ENCODE peak calls at places on chromosome 3, in eight cellular contexts. X, Q, M, T, N, C, U and K are unnamed samples.

GRCh38 chr3:23900744-23901143 is 16.0 kb downstream of the NKIRAS1 start:
- DNase-seq in Q (no peak), X (no peak), U (no peak), M (no peak), T (no peak), N (no peak), C (no peak), K (no peak)

GRCh38 chr3:152683521-152683999 is 151.4 kb upstream of the P2RY1 start:
- DNase-seq in N (no peak), U (no peak), C (no peak), M (no peak), T (no peak), Q (no peak), X (no peak), K (no peak)

GRCh38 chr3:30319713-30320112 is 286.7 kb upstream of the TGFBR2 start:
- DNase-seq in U (peak; percentile 43), M (no peak), Q (peak; percentile 41), C (peak; percentile 57), T (no peak), X (no peak), N (no peak), K (no peak)

GRCh38 chr3:114582929-114583328 is 289.1 kb downstream of the TIGIT start:
- DNase-seq in Q (no peak), X (no peak), U (no peak), N (no peak), T (no peak), M (no peak), C (no peak), K (no peak)

GRCh38 chr3:72887723-72888545 is at the start of gene GXYLT2:
- DNase-seq in M (no peak), T (peak; percentile 27), U (no peak), Q (no peak), C (peak; percentile 38), X (no peak), N (peak; percentile 48), K (no peak)

GRCh38 chr3:78497025-78497424 is 1270.8 kb downstream of the ROBO1 start:
- DNase-seq in T (peak; percentile 23), U (no peak), N (no peak), C (no peak), M (no peak), X (no peak), Q (no peak), K (no peak)

GRCh38 chr3:161096771-161097367 is 8.3 kb downstream of the B3GALNT1 start:
- DNase-seq in T (peak; percentile 1), M (no peak), C (no peak), U (no peak), N (no peak), X (no peak), Q (peak; percentile 7), K (no peak)

GRCh38 chr3:53485675-53486365 is 8.6 kb upstream of the CACNA1D start:
- DNase-seq in N (no peak), U (no peak), M (no peak), Q (no peak), X (no peak), C (no peak), T (peak; percentile 33), K (no peak)

GRCh38 chr3:96370637-96371036 is 443.8 kb upstream of the EPHA6 start:
- DNase-seq in C (no peak), X (no peak), Q (no peak), U (no peak), T (no peak), M (no peak), N (no peak), K (no peak)

GRCh38 chr3:152269423-152270144 is 855 bp downstream of the MBNL1 start:
- DNase-seq in U (peak; percentile 82), C (peak; percentile 76), X (no peak), M (no peak), N (peak; percentile 18), T (peak; percentile 25), Q (peak; percentile 40), K (no peak)

GRCh38 chr3:125186261-125186770 is 26.2 kb downstream of the SLC12A8 start:
- DNase-seq in M (no peak), U (peak; percentile 40), Q (no peak), N (no peak), X (no peak), C (peak; percentile 84), T (no peak), K (no peak)